ENCODE peak calls at places on chromosomes 4 and X, in eight cellular contexts. Q is GM12891, N is A549, L is esophagus squamous epithelium, A is ovary, U is NB4, J is sigmoid colon, X is stomach. B is an unnamed sample.

GRCh38 chrX:49995795-49996455 is 73.5 kb downstream of the CLCN5 start:
- DNase-seq in Q (no peak), N (no peak), L (no peak), A (no peak), U (no peak), J (no peak), X (no peak), B (no peak)

GRCh38 chr4:73520821-73521220 is 39.3 kb downstream of the AFM start:
- DNase-seq in Q (no peak), N (no peak), L (no peak), A (no peak), U (peak; percentile 79), J (no peak), X (no peak), B (no peak)

GRCh38 chr4:3293410-3294391 is 880 bp downstream of the RGS12 start:
- DNase-seq in Q (no peak), N (no peak), L (no peak), A (peak; percentile 46), U (no peak), J (no peak), X (peak; percentile 22), B (no peak)

GRCh38 chr4:77022581-77023133 is 53.1 kb downstream of the CCNI start:
- DNase-seq in Q (no peak), N (no peak), L (no peak), A (no peak), U (no peak), J (no peak), X (no peak), B (peak; percentile 13)

GRCh38 chr4:138218976-138219375 is 23.2 kb downstream of the SLC7A11 start:
- DNase-seq in Q (no peak), N (no peak), L (no peak), A (no peak), U (no peak), J (no peak), X (no peak), B (no peak)

GRCh38 chr4:111512081-111512774 is 633.0 kb upstream of the FAM241A start:
- DNase-seq in Q (no peak), N (peak; percentile 3), L (no peak), A (no peak), U (peak; percentile 16), J (no peak), X (no peak), B (no peak)

GRCh38 chr4:54384563-54384962 is 155.5 kb downstream of the PDGFRA start:
- DNase-seq in Q (no peak), N (no peak), L (no peak), A (peak; percentile 53), U (peak; percentile 43), J (no peak), X (peak; percentile 45), B (no peak)

GRCh38 chr4:26407466-26407865 is 82.8 kb downstream of the CCKAR start:
- DNase-seq in Q (no peak), N (no peak), L (no peak), A (no peak), U (no peak), J (no peak), X (no peak), B (no peak)

GRCh38 chrX:110045988-110046387 is 43.1 kb downstream of the TMEM164 start:
- DNase-seq in Q (no peak), N (no peak), L (no peak), A (no peak), U (no peak), J (no peak), X (no peak), B (no peak)

GRCh38 chr4:159977907-159978617 is 875.2 kb downstream of the RAPGEF2 start:
- DNase-seq in Q (no peak), N (no peak), L (no peak), A (no peak), U (no peak), J (no peak), X (no peak), B (no peak)

DNA sequence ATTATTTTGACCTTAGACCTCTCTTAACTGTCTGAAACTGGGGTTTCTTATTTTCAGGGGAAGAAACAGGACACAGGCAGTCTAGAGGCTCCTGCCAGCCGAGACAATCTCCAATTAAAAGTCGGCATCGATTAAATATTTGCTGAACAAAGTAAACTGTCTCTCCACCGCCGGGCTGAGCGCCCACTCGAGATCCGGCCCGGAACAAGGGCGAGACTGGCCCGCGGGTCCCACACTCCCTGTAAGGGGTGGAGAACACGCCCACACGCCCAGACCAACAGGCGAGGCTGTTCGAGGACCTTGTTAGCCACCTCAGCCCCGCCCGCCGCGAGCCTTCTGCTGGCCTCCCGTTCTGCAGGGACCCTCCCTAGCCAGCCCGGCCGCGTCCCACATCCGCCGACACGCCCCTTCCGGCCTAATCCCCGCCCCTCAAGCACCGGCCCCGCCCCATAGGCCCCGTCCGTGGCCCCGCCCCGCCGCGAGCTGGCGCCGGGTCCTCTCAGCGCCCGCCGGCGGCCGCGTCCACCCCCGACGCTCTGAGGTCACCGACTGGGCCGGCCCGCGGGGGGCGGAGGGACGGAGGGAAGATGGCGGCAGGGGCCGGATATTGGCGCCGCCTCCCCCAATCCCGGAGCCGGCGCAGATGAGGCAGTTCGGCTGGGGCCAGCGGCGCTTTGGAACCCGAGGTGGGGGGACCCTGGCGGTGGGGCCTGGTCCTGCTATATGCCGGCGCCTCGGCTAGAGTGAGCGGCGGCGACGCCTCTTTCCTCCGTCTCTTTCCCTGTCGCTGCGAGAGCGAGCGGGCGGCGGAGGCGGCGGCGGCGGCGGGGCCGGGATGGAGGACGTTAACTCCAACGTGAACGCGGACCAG is at the start of gene SLAIN2:
- DNase-seq in Q (peak; percentile 90), N (peak; percentile 86), L (peak; percentile 89), A (peak; percentile 100), U (peak; percentile 99), J (peak; percentile 99), X (peak; percentile 99), B (peak; percentile 69)
- TF ChIP-seq POLR2A in Q (peak; percentile 97), N (peak; percentile 86), L (peak; percentile 89), A (peak; percentile 71), U (peak; percentile 86), J (peak; percentile 76), X (no peak), B (peak; percentile 89)

GRCh38 chr4:40722576-40723161 is 27.1 kb upstream of the NSUN7 start:
- DNase-seq in Q (no peak), N (no peak), L (peak; percentile 8), A (no peak), U (no peak), J (no peak), X (no peak), B (no peak)
- TF ChIP-seq POLR2A in Q (no peak), N (no peak), L (no peak), A (no peak), U (no peak), J (no peak), X (no peak), B (no peak)

GRCh38 chrX:48575642-48576041 is 1.4 kb downstream of the RBM3 start:
- DNase-seq in Q (no peak), N (no peak), L (no peak), A (no peak), U (no peak), J (no peak), X (no peak), B (no peak)

GRCh38 chrX:48573690-48574269 is 504 bp upstream of the RBM3 start:
- DNase-seq in Q (no peak), N (peak; percentile 22), L (no peak), A (peak; percentile 54), U (no peak), J (peak; percentile 75), X (peak; percentile 30), B (no peak)

GRCh38 chrX:48574270-48575266 is at the start of gene RBM3:
- DNase-seq in Q (peak; percentile 61), N (peak; percentile 86), L (peak; percentile 52), A (peak; percentile 92), U (peak; percentile 94), J (peak; percentile 97), X (peak; percentile 91), B (peak; percentile 52)

GRCh38 chrX:48569958-48570357 is 4.3 kb upstream of the RBM3 start:
- DNase-seq in Q (no peak), N (no peak), L (no peak), A (no peak), U (peak; percentile 36), J (no peak), X (no peak), B (no peak)
- TF ChIP-seq POLR2A in Q (no peak), N (no peak), L (no peak), A (no peak), U (no peak), J (no peak), X (no peak), B (no peak)

GRCh38 chr4:183431614-183432013 is 12.8 kb upstream of the CDKN2AIP start:
- DNase-seq in Q (no peak), N (no peak), L (no peak), A (peak; percentile 16), U (no peak), J (no peak), X (no peak), B (no peak)
- TF ChIP-seq POLR2A in Q (no peak), N (no peak), L (no peak), A (no peak), U (no peak), J (no peak), X (no peak), B (no peak)

GRCh38 chr4:85784348-85784747 is 309.4 kb downstream of the ARHGAP24 start:
- DNase-seq in Q (no peak), N (no peak), L (no peak), A (no peak), U (no peak), J (no peak), X (no peak), B (no peak)

GRCh38 chr4:85780664-85781063 is 305.7 kb downstream of the ARHGAP24 start:
- DNase-seq in Q (no peak), N (no peak), L (no peak), A (no peak), U (no peak), J (no peak), X (no peak), B (no peak)

GRCh38 chr4:85784947-85785346 is 310.0 kb downstream of the ARHGAP24 start:
- DNase-seq in Q (no peak), N (no peak), L (no peak), A (no peak), U (no peak), J (no peak), X (no peak), B (no peak)

GRCh38 chr4:85783900-85784299 is 308.9 kb downstream of the ARHGAP24 start:
- DNase-seq in Q (no peak), N (no peak), L (no peak), A (no peak), U (no peak), J (no peak), X (no peak), B (no peak)

DNA sequence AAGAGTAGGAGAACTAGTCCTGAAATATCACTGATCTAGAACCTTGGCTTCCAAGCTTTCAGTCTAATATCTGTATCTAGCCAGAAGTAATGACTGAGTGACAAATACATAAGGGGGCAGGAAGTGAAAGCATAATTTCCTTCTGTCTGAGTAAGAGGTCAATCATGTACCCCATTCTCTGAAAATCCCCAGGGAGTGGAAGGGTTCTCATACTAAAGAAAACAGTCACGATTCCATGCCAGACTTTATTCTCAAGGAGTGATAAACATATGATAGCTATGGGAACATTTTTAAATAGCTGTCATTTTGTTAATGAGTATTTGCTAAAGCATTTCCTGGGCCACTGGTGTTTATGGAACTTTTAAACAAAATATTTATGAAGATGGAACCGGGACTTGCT is 308.5 kb downstream of the ARHGAP24 start:
- DNase-seq in Q (no peak), N (no peak), L (no peak), A (no peak), U (no peak), J (no peak), X (no peak), B (no peak)
- TF ChIP-seq POLR2A in Q (no peak), N (no peak), L (no peak), A (no peak), U (no peak), J (no peak), X (no peak), B (no peak)

GRCh38 chr4:120964596-120964995 is 42.1 kb upstream of the PRDM5 start:
- DNase-seq in Q (no peak), N (no peak), L (no peak), A (no peak), U (no peak), J (no peak), X (no peak), B (no peak)
- TF ChIP-seq POLR2A in Q (no peak), N (no peak), L (no peak), A (no peak), U (no peak), J (no peak), X (no peak), B (no peak)